ENCODE peak calls at places on chromosomes 13 and 19, in nine cellular contexts. One of them, this sample, is unnamed.

GRCh38 chr19:46785054-46785979 is 3.1 kb downstream of the SLC1A5 start:
- DNase-seq in NCI-H345: no peak
- DNase-seq in NCI-H446 treated with DMSO at 0.1 percent for 48 hours: no peak
- DNase-seq in NCI-H1092: no peak
- DNase-seq in AG08395: no peak
- DNase-seq in psoas muscle: no peak
- DNase-seq in putamen: no peak
- DNase-seq in SK-MEL-5: no peak
- DNase-seq in breast epithelium: no peak
- DNase-seq in this sample: no peak

GRCh38 chr19:46355234-46355990 is 8.5 kb downstream of the PPP5C start:
- DNase-seq in NCI-H345: no peak
- DNase-seq in NCI-H446 treated with DMSO at 0.1 percent for 48 hours: no peak
- DNase-seq in NCI-H1092: no peak
- DNase-seq in AG08395: no peak
- DNase-seq in psoas muscle: no peak
- DNase-seq in putamen: no peak
- DNase-seq in SK-MEL-5: no peak
- DNase-seq in breast epithelium: no peak
- DNase-seq in this sample: no peak

GRCh38 chr19:45163156-45163555 is 2.4 kb upstream of the NKPD1 start:
- DNase-seq in NCI-H345: no peak
- DNase-seq in NCI-H446 treated with DMSO at 0.1 percent for 48 hours: no peak
- DNase-seq in NCI-H1092: no peak
- DNase-seq in AG08395: no peak
- DNase-seq in psoas muscle: no peak
- DNase-seq in putamen: no peak
- DNase-seq in SK-MEL-5: no peak
- DNase-seq in breast epithelium: no peak
- DNase-seq in this sample: no peak

GRCh38 chr13:34037636-34038325 is 219.8 kb downstream of the RFC3 start:
- DNase-seq in NCI-H345: no peak
- DNase-seq in NCI-H446 treated with DMSO at 0.1 percent for 48 hours: no peak
- DNase-seq in NCI-H1092: no peak
- DNase-seq in AG08395: no peak
- DNase-seq in psoas muscle: no peak
- DNase-seq in putamen: no peak
- DNase-seq in SK-MEL-5: no peak
- DNase-seq in breast epithelium: no peak
- DNase-seq in this sample: no peak

GRCh38 chr19:33248954-33249613 is 23.4 kb upstream of the SLC7A10 start:
- DNase-seq in NCI-H345: no peak
- DNase-seq in NCI-H446 treated with DMSO at 0.1 percent for 48 hours: no peak
- DNase-seq in NCI-H1092: no peak
- DNase-seq in AG08395: peak; percentile 42
- DNase-seq in psoas muscle: no peak
- DNase-seq in putamen: no peak
- DNase-seq in SK-MEL-5: no peak
- DNase-seq in breast epithelium: no peak
- DNase-seq in this sample: no peak

GRCh38 chr13:97122381-97122996 is 99.6 kb upstream of the MBNL2 start:
- DNase-seq in NCI-H345: peak; percentile 47
- DNase-seq in NCI-H446 treated with DMSO at 0.1 percent for 48 hours: no peak
- DNase-seq in NCI-H1092: no peak
- DNase-seq in AG08395: peak; percentile 53
- DNase-seq in psoas muscle: no peak
- DNase-seq in putamen: no peak
- DNase-seq in SK-MEL-5: peak; percentile 94
- DNase-seq in breast epithelium: no peak
- DNase-seq in this sample: no peak

GRCh38 chr19:15288146-15288963 is 44.0 kb downstream of the BRD4 start:
- DNase-seq in NCI-H345: peak; percentile 56
- DNase-seq in NCI-H446 treated with DMSO at 0.1 percent for 48 hours: peak; percentile 58
- DNase-seq in NCI-H1092: peak; percentile 57
- DNase-seq in AG08395: peak; percentile 40
- DNase-seq in psoas muscle: no peak
- DNase-seq in putamen: peak; percentile 91
- DNase-seq in SK-MEL-5: peak; percentile 96
- DNase-seq in breast epithelium: no peak
- DNase-seq in this sample: no peak

GRCh38 chr13:30388401-30389283 is 33.7 kb upstream of the UBE2L5 start:
- DNase-seq in NCI-H345: no peak
- DNase-seq in NCI-H446 treated with DMSO at 0.1 percent for 48 hours: no peak
- DNase-seq in NCI-H1092: no peak
- DNase-seq in AG08395: peak; percentile 68
- DNase-seq in psoas muscle: peak; percentile 58
- DNase-seq in putamen: no peak
- DNase-seq in SK-MEL-5: no peak
- DNase-seq in breast epithelium: peak; percentile 75
- DNase-seq in this sample: no peak

GRCh38 chr13:61084983-61085382 is 330.7 kb downstream of the PCDH20 start:
- DNase-seq in NCI-H345: no peak
- DNase-seq in NCI-H446 treated with DMSO at 0.1 percent for 48 hours: no peak
- DNase-seq in NCI-H1092: no peak
- DNase-seq in AG08395: no peak
- DNase-seq in psoas muscle: no peak
- DNase-seq in putamen: peak; percentile 16
- DNase-seq in SK-MEL-5: no peak
- DNase-seq in breast epithelium: no peak
- DNase-seq in this sample: no peak

GRCh38 chr19:34734601-34735103 is 609 bp downstream of the ZNF181 start:
- DNase-seq in NCI-H345: no peak
- DNase-seq in NCI-H446 treated with DMSO at 0.1 percent for 48 hours: no peak
- DNase-seq in NCI-H1092: no peak
- DNase-seq in AG08395: no peak
- DNase-seq in psoas muscle: no peak
- DNase-seq in putamen: no peak
- DNase-seq in SK-MEL-5: no peak
- DNase-seq in breast epithelium: no peak
- DNase-seq in this sample: no peak

GRCh38 chr13:27177852-27178251 is 6.2 kb upstream of the USP12 start:
- DNase-seq in NCI-H345: no peak
- DNase-seq in NCI-H446 treated with DMSO at 0.1 percent for 48 hours: no peak
- DNase-seq in NCI-H1092: no peak
- DNase-seq in AG08395: no peak
- DNase-seq in psoas muscle: no peak
- DNase-seq in putamen: no peak
- DNase-seq in SK-MEL-5: no peak
- DNase-seq in breast epithelium: no peak
- DNase-seq in this sample: no peak

This sample was measured in NCI-H774.